ENCODE peak calls at places on chromosomes 1 and 21, in eight cellular contexts. N, W, Q, C, B, T, I and Z are unnamed samples.

GRCh38 chr1:51648180-51649109 is 31.6 kb downstream of the OSBPL9 start:
- DNase-seq in N (peak; percentile 16), W (no peak), Q (peak; percentile 77), C (no peak), B (no peak), T (no peak), I (no peak), Z (no peak)

GRCh38 chr1:39896909-39897685 is 4.6 kb downstream of the MYCL start:
- DNase-seq in N (no peak), W (no peak), Q (no peak), C (no peak), B (no peak), T (no peak), I (no peak), Z (no peak)

GRCh38 chr1:202591523-202591922 is 118.7 kb downstream of the SYT2 start:
- DNase-seq in N (no peak), W (no peak), Q (no peak), C (no peak), B (no peak), T (no peak), I (no peak), Z (no peak)

GRCh38 chr1:204255966-204256365 is 42.2 kb upstream of the GOLT1A start:
- DNase-seq in N (no peak), W (no peak), Q (no peak), C (no peak), B (no peak), T (no peak), I (no peak), Z (no peak)

GRCh38 chr1:32455958-32456357 is 8.9 kb upstream of the ZBTB8B start:
- DNase-seq in N (no peak), W (no peak), Q (no peak), C (no peak), B (no peak), T (no peak), I (no peak), Z (no peak)

GRCh38 chr1:201377611-201378092 is at the start of gene TNNT2:
- DNase-seq in N (no peak), W (no peak), Q (no peak), C (no peak), B (no peak), T (no peak), I (no peak), Z (no peak)

GRCh38 chr21:44820851-44821250 is 3.0 kb upstream of the SUMO3 start:
- DNase-seq in N (no peak), W (no peak), Q (no peak), C (no peak), B (no peak), T (no peak), I (no peak), Z (no peak)

GRCh38 chr1:188425687-188426086 is 1596.9 kb downstream of the PLA2G4A start:
- DNase-seq in N (no peak), W (no peak), Q (no peak), C (no peak), B (no peak), T (no peak), I (no peak), Z (no peak)